ENCODE peak calls at places on chromosomes 5 and 9, in four cellular contexts. N, X, R and C are unnamed samples.

GRCh38 chr5:69449511-69449910 is 34.6 kb downstream of the MARVELD2 start:
- DNase-seq in N (no peak), X (no peak), R (no peak), C (no peak)

GRCh38 chr5:2206244-2207108 is 323.8 kb upstream of the IRX4 start:
- DNase-seq in N (no peak), X (no peak), R (peak; percentile 26), C (no peak)

GRCh38 chr5:50727149-50727496 is 60.7 kb downstream of the PARP8 start:
- DNase-seq in N (peak; percentile 54), X (no peak), R (no peak), C (no peak)

GRCh38 chr5:78799254-78800017 is 150.9 kb upstream of the LHFPL2 start:
- DNase-seq in N (peak; percentile 53), X (peak; percentile 38), R (no peak), C (no peak)

GRCh38 chr5:181069767-181070491 is 29.9 kb downstream of the BTNL9 start:
- DNase-seq in N (no peak), X (no peak), R (no peak), C (no peak)

GRCh38 chr9:37218800-37219425 is 98.5 kb downstream of the ZCCHC7 start:
- DNase-seq in N (peak; percentile 15), X (no peak), R (no peak), C (no peak)

GRCh38 chr5:120767171-120767820 is 303.2 kb downstream of the PRR16 start:
- DNase-seq in N (peak; percentile 84), X (peak; percentile 76), R (no peak), C (no peak)

GRCh38 chr5:44935871-44936270 is 127.1 kb downstream of the MRPS30 start:
- DNase-seq in N (no peak), X (no peak), R (no peak), C (no peak)

GRCh38 chr5:123120197-123120596 is 31.2 kb downstream of the PRDM6 start:
- DNase-seq in N (no peak), X (peak; percentile 14), R (no peak), C (no peak)

GRCh38 chr5:38287124-38287523 is 28.8 kb downstream of the EGFLAM start:
- DNase-seq in N (no peak), X (no peak), R (no peak), C (no peak)

GRCh38 chr5:14528926-14529325 is 52.7 kb upstream of the OTULINL start:
- DNase-seq in N (no peak), X (no peak), R (no peak), C (no peak)

GRCh38 chr9:98241357-98242104 is 13.9 kb downstream of the TBC1D2 start:
- DNase-seq in N (no peak), X (no peak), R (no peak), C (no peak)

GRCh38 chr9:124329393-124329792 is 71.6 kb downstream of the NEK6 start:
- DNase-seq in N (no peak), X (no peak), R (no peak), C (no peak)

GRCh38 chr9:137129456-137130175 is 9.3 kb upstream of the GRIN1 start:
- DNase-seq in N (peak; percentile 90), X (peak; percentile 94), R (peak; percentile 82), C (peak; percentile 95)

GRCh38 chr9:94895668-94896067 is 169.2 kb downstream of the AOPEP start:
- DNase-seq in N (no peak), X (no peak), R (no peak), C (no peak)

GRCh38 chr5:1888541-1889251 is 6.0 kb upstream of the IRX4 start:
- DNase-seq in N (no peak), X (no peak), R (no peak), C (no peak)

GRCh38 chr9:136852664-136853595 is 784 bp downstream of the MAMDC4 start:
- DNase-seq in N (no peak), X (no peak), R (no peak), C (no peak)

GRCh38 chr5:55187370-55187769 is 14.4 kb upstream of the CDC20B start:
- DNase-seq in N (no peak), X (peak; percentile 28), R (no peak), C (no peak)

GRCh38 chr5:147659166-147659929 is 123.2 kb downstream of the JAKMIP2 start:
- DNase-seq in N (no peak), X (no peak), R (no peak), C (no peak)

GRCh38 chr5:37043693-37044092 is 167.1 kb downstream of the NIPBL start:
- DNase-seq in N (no peak), X (peak; percentile 16), R (no peak), C (no peak)

GRCh38 chr5:11182441-11183080 is 421.5 kb upstream of the DAP start:
- DNase-seq in N (peak; percentile 44), X (peak; percentile 53), R (no peak), C (no peak)

DNA sequence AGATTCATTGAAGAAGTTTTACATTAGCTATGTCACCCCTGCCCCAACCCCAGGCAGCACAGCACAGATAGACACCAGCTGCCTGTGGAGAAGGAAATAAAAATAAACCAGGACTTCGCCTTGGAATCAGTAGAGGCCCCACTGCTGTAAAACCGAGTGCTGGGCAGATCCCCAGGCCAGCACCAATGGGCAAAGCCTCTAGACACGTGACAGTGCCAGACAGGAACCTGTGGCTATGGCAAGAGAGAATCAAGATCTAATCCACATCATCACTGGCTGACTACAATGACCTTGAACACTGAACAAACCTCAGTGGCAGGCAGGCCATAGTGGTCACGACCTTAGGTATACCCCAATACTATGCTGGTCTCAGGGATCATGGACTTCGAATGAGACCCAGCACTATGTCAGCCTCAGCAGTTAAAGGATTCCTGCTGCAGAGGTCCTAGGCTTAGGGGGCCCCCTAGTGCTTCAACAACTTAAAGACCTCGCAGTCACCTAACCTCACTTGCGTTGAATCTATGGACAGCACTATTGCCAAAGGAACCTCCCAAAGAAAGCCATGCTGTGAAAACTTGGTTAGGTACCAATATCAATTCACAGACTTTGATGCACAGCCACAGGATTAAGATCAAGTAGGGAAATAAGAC is 2118.6 kb upstream of the C9orf72 start:
- DNase-seq in N (peak; percentile 48), X (peak; percentile 75), R (no peak), C (no peak)
- TF ChIP-seq CTCF in N (peak; percentile 28), X (peak; percentile 79), R (no peak), C (peak; percentile 69)

GRCh38 chr5:57338068-57338848 is 144.4 kb downstream of the ACTBL2 start:
- DNase-seq in N (peak; percentile 33), X (peak; percentile 61), R (no peak), C (no peak)
- TF ChIP-seq CTCF in N (peak; percentile 26), X (peak; percentile 61), R (no peak), C (peak; percentile 59)

DNA sequence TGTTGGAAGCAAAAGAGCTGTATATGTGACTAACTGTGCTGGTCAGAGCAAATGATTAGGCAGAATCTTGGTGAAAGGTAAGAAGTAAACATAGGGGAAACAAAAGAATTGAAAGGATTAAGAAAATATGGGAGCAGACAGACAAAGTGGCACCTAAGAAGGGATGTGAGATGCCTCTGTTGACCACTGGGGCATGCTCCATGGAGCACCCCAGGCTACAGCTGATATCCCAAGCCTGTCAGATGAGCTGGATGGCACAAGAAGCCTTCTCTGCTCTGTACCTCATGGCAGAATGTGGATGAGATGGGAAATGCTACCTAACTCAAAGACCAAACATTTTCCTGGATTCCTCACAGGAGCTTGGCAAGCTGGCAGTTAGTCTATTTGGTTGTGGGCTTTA is 89.3 kb upstream of the SLIT3 start:
- DNase-seq in N (no peak), X (no peak), R (no peak), C (no peak)
- TF ChIP-seq CTCF in N (no peak), X (no peak), R (no peak), C (no peak)

DNA sequence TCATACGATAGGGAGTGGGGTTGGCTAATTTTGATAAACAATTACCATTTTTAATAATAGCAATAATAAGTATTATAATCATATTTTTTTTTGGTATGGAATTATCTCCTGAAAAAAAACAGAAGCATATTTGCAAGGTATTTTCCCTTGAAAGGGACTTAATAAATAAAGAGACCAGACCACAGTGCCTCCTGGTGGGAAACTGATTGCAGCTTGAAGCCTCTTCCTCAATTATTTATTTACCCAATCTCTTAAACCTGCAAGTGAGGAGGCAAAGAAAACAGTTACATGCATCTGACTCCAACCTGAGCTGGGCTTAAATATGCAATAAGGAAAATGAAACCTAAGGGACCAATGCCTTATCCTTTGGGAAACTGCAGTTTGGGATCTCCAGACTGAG is 388.1 kb upstream of the ACO1 start:
- DNase-seq in N (peak; percentile 0), X (peak; percentile 2), R (no peak), C (no peak)
- TF ChIP-seq CTCF in N (no peak), X (no peak), R (no peak), C (peak; percentile 27)

GRCh38 chr5:118060833-118061232 is 927.5 kb downstream of the DTWD2 start:
- DNase-seq in N (no peak), X (no peak), R (no peak), C (no peak)
- TF ChIP-seq CTCF in N (no peak), X (no peak), R (no peak), C (peak; percentile 53)

GRCh38 chr5:91409304-91409703 is 26.2 kb upstream of the ARRDC3 start:
- DNase-seq in N (no peak), X (no peak), R (no peak), C (no peak)
- TF ChIP-seq CTCF in N (no peak), X (no peak), R (no peak), C (no peak)

DNA sequence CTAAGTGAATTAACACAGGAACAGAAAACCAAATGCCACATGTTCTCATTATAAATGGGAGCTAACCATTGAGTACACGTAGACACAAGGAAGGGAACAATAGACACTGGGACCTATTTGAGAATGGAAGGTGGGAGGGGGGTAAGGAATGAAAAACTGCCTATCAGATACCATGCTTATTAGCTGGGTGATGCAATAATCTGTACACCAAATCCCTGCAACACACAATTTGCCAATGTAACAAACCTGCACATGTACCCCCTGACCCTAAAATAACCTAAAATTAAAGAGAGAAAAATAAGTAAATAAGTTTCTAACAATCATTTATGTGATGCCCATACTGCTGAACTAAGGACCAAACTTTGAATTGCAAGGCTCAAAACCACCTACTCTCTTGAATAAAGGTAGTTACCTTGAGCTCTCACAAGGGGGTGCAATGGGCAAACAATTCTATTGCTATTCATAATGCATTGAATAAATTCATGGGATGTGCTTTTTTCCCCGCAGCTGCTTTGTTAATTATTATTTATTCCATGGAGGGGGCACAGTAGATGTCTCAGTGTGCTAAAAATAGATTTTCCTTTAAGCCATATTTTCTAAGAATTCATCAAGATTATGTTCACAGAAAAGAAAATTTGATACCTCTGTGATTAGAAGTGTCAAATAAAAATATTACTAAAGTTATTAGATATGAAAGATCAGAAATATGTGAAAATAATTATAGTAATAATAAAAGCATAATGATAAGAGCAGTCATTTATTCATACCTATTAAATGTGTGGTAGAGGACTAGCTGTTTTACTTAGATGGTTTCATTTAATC is 76.2 kb upstream of the PTPN3 start:
- DNase-seq in N (peak; percentile 77), X (peak; percentile 83), R (no peak), C (no peak)
- TF ChIP-seq CTCF in N (peak; percentile 71), X (peak; percentile 77), R (peak; percentile 56), C (peak; percentile 87)

GRCh38 chr5:88256037-88256436 is 12.6 kb downstream of the TMEM161B start:
- DNase-seq in N (no peak), X (no peak), R (no peak), C (no peak)
- TF ChIP-seq CTCF in N (no peak), X (no peak), R (no peak), C (no peak)

DNA sequence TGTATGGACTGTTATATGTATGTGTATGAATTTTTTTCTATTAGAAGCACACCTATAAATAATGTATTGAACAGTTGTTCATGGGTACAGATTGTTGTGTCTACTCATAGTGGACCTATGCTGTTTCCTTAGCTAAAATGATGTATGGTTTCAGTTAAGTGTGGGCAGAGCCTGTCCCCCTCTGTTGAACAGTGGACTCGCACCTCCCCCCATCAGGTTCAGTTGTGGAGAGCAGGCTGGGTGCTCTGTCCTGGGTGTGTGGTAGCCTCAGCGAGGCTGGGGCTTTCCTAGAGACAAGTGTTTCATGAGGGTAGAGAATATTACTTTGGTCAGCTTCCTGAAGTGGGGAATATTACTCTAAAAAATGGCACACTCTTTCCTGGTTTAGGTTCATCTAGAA is 47.4 kb upstream of the LRRTM2 start:
- DNase-seq in N (no peak), X (no peak), R (no peak), C (no peak)
- TF ChIP-seq CTCF in N (no peak), X (no peak), R (no peak), C (no peak)